ENCODE peak calls at places on chromosomes 11 and 22, in nine cellular contexts. One of them, this sample, is unnamed.

GRCh38 chr11:17703951-17704350 is 15.4 kb upstream of the MYOD1 start:
- DNase-seq in HFFc6: peak
- DNase-seq in BE2C: no peak
- DNase-seq in stimulated activated CD8-positive, alpha-beta memory T cell treated with anti-CD3 and anti-CD28 coated beads, Interleukin-15, amount 100 ng/mL, for 24 hours: no peak
- DNase-seq in activated CD8-positive, alpha-beta memory T cell treated with anti-CD3 and anti-CD28 coated beads for 1 hour: no peak
- DNase-seq in lower lobe of right lung: no peak
- DNase-seq in activated CD4-positive, alpha-beta memory T cell treated with anti-CD3 and anti-CD28 coated beads for 36 hours: no peak
- DNase-seq in HT1080: peak
- DNase-seq in NCI-H748 treated with DMSO at 0.1 percent for 48 hours: no peak
- DNase-seq in this sample: no peak

GRCh38 chr11:92838655-92839334 is 130.7 kb upstream of the MTNR1B start:
- DNase-seq in HT1080: peak
- DNase-seq in stimulated activated CD8-positive, alpha-beta memory T cell treated with anti-CD3 and anti-CD28 coated beads, Interleukin-15, amount 100 ng/mL, for 24 hours: no peak
- DNase-seq in activated CD4-positive, alpha-beta memory T cell treated with anti-CD3 and anti-CD28 coated beads for 36 hours: no peak
- DNase-seq in NCI-H748 treated with DMSO at 0.1 percent for 48 hours: peak
- DNase-seq in BE2C: no peak
- DNase-seq in activated CD8-positive, alpha-beta memory T cell treated with anti-CD3 and anti-CD28 coated beads for 1 hour: no peak
- DNase-seq in lower lobe of right lung: no peak
- DNase-seq in HFFc6: no peak
- DNase-seq in this sample: no peak

GRCh38 chr11:69936750-69937149 is 117.5 kb upstream of the FGF3 start:
- DNase-seq in stimulated activated CD8-positive, alpha-beta memory T cell treated with anti-CD3 and anti-CD28 coated beads, Interleukin-15, amount 100 ng/mL, for 24 hours: no peak
- DNase-seq in HT1080: no peak
- DNase-seq in BE2C: no peak
- DNase-seq in activated CD8-positive, alpha-beta memory T cell treated with anti-CD3 and anti-CD28 coated beads for 1 hour: no peak
- DNase-seq in HFFc6: no peak
- DNase-seq in lower lobe of right lung: no peak
- DNase-seq in activated CD4-positive, alpha-beta memory T cell treated with anti-CD3 and anti-CD28 coated beads for 36 hours: no peak
- DNase-seq in NCI-H748 treated with DMSO at 0.1 percent for 48 hours: no peak
- DNase-seq in this sample: no peak

GRCh38 chr11:94879006-94879405 is 94.3 kb downstream of the CWC15 start:
- DNase-seq in HFFc6: no peak
- DNase-seq in activated CD8-positive, alpha-beta memory T cell treated with anti-CD3 and anti-CD28 coated beads for 1 hour: no peak
- DNase-seq in HT1080: no peak
- DNase-seq in activated CD4-positive, alpha-beta memory T cell treated with anti-CD3 and anti-CD28 coated beads for 36 hours: no peak
- DNase-seq in stimulated activated CD8-positive, alpha-beta memory T cell treated with anti-CD3 and anti-CD28 coated beads, Interleukin-15, amount 100 ng/mL, for 24 hours: no peak
- DNase-seq in BE2C: no peak
- DNase-seq in NCI-H748 treated with DMSO at 0.1 percent for 48 hours: no peak
- DNase-seq in lower lobe of right lung: no peak
- DNase-seq in this sample: no peak

GRCh38 chr11:65744699-65745042 is 24.1 kb upstream of the RNASEH2C start:
- DNase-seq in HT1080: no peak
- DNase-seq in activated CD8-positive, alpha-beta memory T cell treated with anti-CD3 and anti-CD28 coated beads for 1 hour: no peak
- DNase-seq in HFFc6: no peak
- DNase-seq in stimulated activated CD8-positive, alpha-beta memory T cell treated with anti-CD3 and anti-CD28 coated beads, Interleukin-15, amount 100 ng/mL, for 24 hours: no peak
- DNase-seq in activated CD4-positive, alpha-beta memory T cell treated with anti-CD3 and anti-CD28 coated beads for 36 hours: no peak
- DNase-seq in NCI-H748 treated with DMSO at 0.1 percent for 48 hours: no peak
- DNase-seq in lower lobe of right lung: no peak
- DNase-seq in BE2C: no peak
- DNase-seq in this sample: no peak

GRCh38 chr22:20111045-20111688 is 4.7 kb upstream of the RANBP1 start:
- DNase-seq in activated CD4-positive, alpha-beta memory T cell treated with anti-CD3 and anti-CD28 coated beads for 36 hours: peak
- DNase-seq in lower lobe of right lung: peak
- DNase-seq in activated CD8-positive, alpha-beta memory T cell treated with anti-CD3 and anti-CD28 coated beads for 1 hour: no peak
- DNase-seq in HFFc6: peak
- DNase-seq in BE2C: peak
- DNase-seq in stimulated activated CD8-positive, alpha-beta memory T cell treated with anti-CD3 and anti-CD28 coated beads, Interleukin-15, amount 100 ng/mL, for 24 hours: no peak
- DNase-seq in HT1080: peak
- DNase-seq in NCI-H748 treated with DMSO at 0.1 percent for 48 hours: no peak
- DNase-seq in this sample: no peak

GRCh38 chr22:24304067-24304675 is 33.5 kb downstream of the SPECC1L start:
- DNase-seq in NCI-H748 treated with DMSO at 0.1 percent for 48 hours: peak
- DNase-seq in activated CD8-positive, alpha-beta memory T cell treated with anti-CD3 and anti-CD28 coated beads for 1 hour: no peak
- DNase-seq in stimulated activated CD8-positive, alpha-beta memory T cell treated with anti-CD3 and anti-CD28 coated beads, Interleukin-15, amount 100 ng/mL, for 24 hours: no peak
- DNase-seq in HFFc6: no peak
- DNase-seq in lower lobe of right lung: no peak
- DNase-seq in activated CD4-positive, alpha-beta memory T cell treated with anti-CD3 and anti-CD28 coated beads for 36 hours: no peak
- DNase-seq in HT1080: no peak
- DNase-seq in BE2C: no peak
- DNase-seq in this sample: no peak

GRCh38 chr11:80173487-80174136 is 732.8 kb upstream of the TENM4 start:
- DNase-seq in activated CD4-positive, alpha-beta memory T cell treated with anti-CD3 and anti-CD28 coated beads for 36 hours: no peak
- DNase-seq in activated CD8-positive, alpha-beta memory T cell treated with anti-CD3 and anti-CD28 coated beads for 1 hour: no peak
- DNase-seq in stimulated activated CD8-positive, alpha-beta memory T cell treated with anti-CD3 and anti-CD28 coated beads, Interleukin-15, amount 100 ng/mL, for 24 hours: no peak
- DNase-seq in HT1080: no peak
- DNase-seq in lower lobe of right lung: no peak
- DNase-seq in HFFc6: no peak
- DNase-seq in NCI-H748 treated with DMSO at 0.1 percent for 48 hours: no peak
- DNase-seq in BE2C: no peak
- DNase-seq in this sample: no peak

GRCh38 chr11:26944866-26945664 is 48.8 kb upstream of the FIBIN start:
- DNase-seq in stimulated activated CD8-positive, alpha-beta memory T cell treated with anti-CD3 and anti-CD28 coated beads, Interleukin-15, amount 100 ng/mL, for 24 hours: no peak
- DNase-seq in HT1080: no peak
- DNase-seq in lower lobe of right lung: no peak
- DNase-seq in activated CD4-positive, alpha-beta memory T cell treated with anti-CD3 and anti-CD28 coated beads for 36 hours: no peak
- DNase-seq in BE2C: no peak
- DNase-seq in HFFc6: peak
- DNase-seq in activated CD8-positive, alpha-beta memory T cell treated with anti-CD3 and anti-CD28 coated beads for 1 hour: no peak
- DNase-seq in NCI-H748 treated with DMSO at 0.1 percent for 48 hours: no peak
- DNase-seq in this sample: no peak

GRCh38 chr22:20792966-20793332 is 19.0 kb downstream of the SERPIND1 start:
- DNase-seq in activated CD8-positive, alpha-beta memory T cell treated with anti-CD3 and anti-CD28 coated beads for 1 hour: no peak
- DNase-seq in HT1080: no peak
- DNase-seq in NCI-H748 treated with DMSO at 0.1 percent for 48 hours: no peak
- DNase-seq in activated CD4-positive, alpha-beta memory T cell treated with anti-CD3 and anti-CD28 coated beads for 36 hours: no peak
- DNase-seq in lower lobe of right lung: no peak
- DNase-seq in HFFc6: peak
- DNase-seq in BE2C: no peak
- DNase-seq in stimulated activated CD8-positive, alpha-beta memory T cell treated with anti-CD3 and anti-CD28 coated beads, Interleukin-15, amount 100 ng/mL, for 24 hours: no peak
- DNase-seq in this sample: no peak

GRCh38 chr11:122082203-122082602 is 33.8 kb downstream of the BLID start:
- DNase-seq in activated CD8-positive, alpha-beta memory T cell treated with anti-CD3 and anti-CD28 coated beads for 1 hour: no peak
- DNase-seq in BE2C: no peak
- DNase-seq in HT1080: no peak
- DNase-seq in HFFc6: peak
- DNase-seq in NCI-H748 treated with DMSO at 0.1 percent for 48 hours: no peak
- DNase-seq in lower lobe of right lung: no peak
- DNase-seq in activated CD4-positive, alpha-beta memory T cell treated with anti-CD3 and anti-CD28 coated beads for 36 hours: no peak
- DNase-seq in stimulated activated CD8-positive, alpha-beta memory T cell treated with anti-CD3 and anti-CD28 coated beads, Interleukin-15, amount 100 ng/mL, for 24 hours: no peak
- DNase-seq in this sample: no peak

GRCh38 chr22:46674906-46675305 is 54.7 kb downstream of the GRAMD4 start:
- DNase-seq in BE2C: no peak
- DNase-seq in stimulated activated CD8-positive, alpha-beta memory T cell treated with anti-CD3 and anti-CD28 coated beads, Interleukin-15, amount 100 ng/mL, for 24 hours: no peak
- DNase-seq in NCI-H748 treated with DMSO at 0.1 percent for 48 hours: no peak
- DNase-seq in activated CD4-positive, alpha-beta memory T cell treated with anti-CD3 and anti-CD28 coated beads for 36 hours: peak
- DNase-seq in HFFc6: no peak
- DNase-seq in lower lobe of right lung: no peak
- DNase-seq in HT1080: no peak
- DNase-seq in activated CD8-positive, alpha-beta memory T cell treated with anti-CD3 and anti-CD28 coated beads for 1 hour: no peak
- DNase-seq in this sample: no peak

GRCh38 chr11:84465040-84465439 is 1162.1 kb downstream of the DLG2 start:
- DNase-seq in HFFc6: no peak
- DNase-seq in lower lobe of right lung: no peak
- DNase-seq in HT1080: peak
- DNase-seq in BE2C: peak
- DNase-seq in activated CD8-positive, alpha-beta memory T cell treated with anti-CD3 and anti-CD28 coated beads for 1 hour: no peak
- DNase-seq in stimulated activated CD8-positive, alpha-beta memory T cell treated with anti-CD3 and anti-CD28 coated beads, Interleukin-15, amount 100 ng/mL, for 24 hours: no peak
- DNase-seq in NCI-H748 treated with DMSO at 0.1 percent for 48 hours: no peak
- DNase-seq in activated CD4-positive, alpha-beta memory T cell treated with anti-CD3 and anti-CD28 coated beads for 36 hours: no peak
- DNase-seq in this sample: no peak

GRCh38 chr11:77611921-77612320 is 22.2 kb downstream of the AQP11 start:
- DNase-seq in stimulated activated CD8-positive, alpha-beta memory T cell treated with anti-CD3 and anti-CD28 coated beads, Interleukin-15, amount 100 ng/mL, for 24 hours: no peak
- DNase-seq in lower lobe of right lung: no peak
- DNase-seq in activated CD4-positive, alpha-beta memory T cell treated with anti-CD3 and anti-CD28 coated beads for 36 hours: no peak
- DNase-seq in BE2C: no peak
- DNase-seq in HT1080: no peak
- DNase-seq in activated CD8-positive, alpha-beta memory T cell treated with anti-CD3 and anti-CD28 coated beads for 1 hour: no peak
- DNase-seq in NCI-H748 treated with DMSO at 0.1 percent for 48 hours: no peak
- DNase-seq in HFFc6: no peak
- DNase-seq in this sample: no peak

GRCh38 chr22:48772286-48772907 is 1055.3 kb downstream of the BRD1 start:
- DNase-seq in stimulated activated CD8-positive, alpha-beta memory T cell treated with anti-CD3 and anti-CD28 coated beads, Interleukin-15, amount 100 ng/mL, for 24 hours: no peak
- DNase-seq in lower lobe of right lung: no peak
- DNase-seq in HT1080: no peak
- DNase-seq in activated CD4-positive, alpha-beta memory T cell treated with anti-CD3 and anti-CD28 coated beads for 36 hours: no peak
- DNase-seq in BE2C: no peak
- DNase-seq in HFFc6: no peak
- DNase-seq in activated CD8-positive, alpha-beta memory T cell treated with anti-CD3 and anti-CD28 coated beads for 1 hour: no peak
- DNase-seq in NCI-H748 treated with DMSO at 0.1 percent for 48 hours: no peak
- DNase-seq in this sample: no peak

GRCh38 chr11:119000906-119001305 is 3.0 kb downstream of the CENATAC start:
- DNase-seq in activated CD4-positive, alpha-beta memory T cell treated with anti-CD3 and anti-CD28 coated beads for 36 hours: no peak
- DNase-seq in HT1080: no peak
- DNase-seq in BE2C: no peak
- DNase-seq in HFFc6: peak
- DNase-seq in NCI-H748 treated with DMSO at 0.1 percent for 48 hours: no peak
- DNase-seq in lower lobe of right lung: no peak
- DNase-seq in activated CD8-positive, alpha-beta memory T cell treated with anti-CD3 and anti-CD28 coated beads for 1 hour: no peak
- DNase-seq in stimulated activated CD8-positive, alpha-beta memory T cell treated with anti-CD3 and anti-CD28 coated beads, Interleukin-15, amount 100 ng/mL, for 24 hours: no peak
- DNase-seq in this sample: no peak

GRCh38 chr22:26740253-26740652 is 82.9 kb downstream of the MIAT start:
- DNase-seq in HFFc6: no peak
- DNase-seq in NCI-H748 treated with DMSO at 0.1 percent for 48 hours: no peak
- DNase-seq in lower lobe of right lung: no peak
- DNase-seq in stimulated activated CD8-positive, alpha-beta memory T cell treated with anti-CD3 and anti-CD28 coated beads, Interleukin-15, amount 100 ng/mL, for 24 hours: no peak
- DNase-seq in BE2C: no peak
- DNase-seq in activated CD4-positive, alpha-beta memory T cell treated with anti-CD3 and anti-CD28 coated beads for 36 hours: no peak
- DNase-seq in HT1080: no peak
- DNase-seq in activated CD8-positive, alpha-beta memory T cell treated with anti-CD3 and anti-CD28 coated beads for 1 hour: no peak
- DNase-seq in this sample: no peak

GRCh38 chr11:2975594-2975993 is 16.5 kb downstream of the NAP1L4 start:
- DNase-seq in activated CD4-positive, alpha-beta memory T cell treated with anti-CD3 and anti-CD28 coated beads for 36 hours: peak
- DNase-seq in BE2C: peak
- DNase-seq in activated CD8-positive, alpha-beta memory T cell treated with anti-CD3 and anti-CD28 coated beads for 1 hour: peak
- DNase-seq in lower lobe of right lung: no peak
- DNase-seq in HFFc6: peak
- DNase-seq in HT1080: peak
- DNase-seq in NCI-H748 treated with DMSO at 0.1 percent for 48 hours: no peak
- DNase-seq in stimulated activated CD8-positive, alpha-beta memory T cell treated with anti-CD3 and anti-CD28 coated beads, Interleukin-15, amount 100 ng/mL, for 24 hours: no peak
- DNase-seq in this sample: no peak

GRCh38 chr11:66745356-66746235 is 16.6 kb upstream of the SPTBN2 start:
- DNase-seq in BE2C: no peak
- DNase-seq in HT1080: no peak
- DNase-seq in activated CD8-positive, alpha-beta memory T cell treated with anti-CD3 and anti-CD28 coated beads for 1 hour: no peak
- DNase-seq in lower lobe of right lung: peak
- DNase-seq in stimulated activated CD8-positive, alpha-beta memory T cell treated with anti-CD3 and anti-CD28 coated beads, Interleukin-15, amount 100 ng/mL, for 24 hours: no peak
- DNase-seq in NCI-H748 treated with DMSO at 0.1 percent for 48 hours: peak
- DNase-seq in HFFc6: no peak
- DNase-seq in activated CD4-positive, alpha-beta memory T cell treated with anti-CD3 and anti-CD28 coated beads for 36 hours: peak
- DNase-seq in this sample: no peak

GRCh38 chr11:9214765-9215164 is 50.4 kb downstream of the DENND5A start:
- DNase-seq in HFFc6: peak
- DNase-seq in lower lobe of right lung: no peak
- DNase-seq in stimulated activated CD8-positive, alpha-beta memory T cell treated with anti-CD3 and anti-CD28 coated beads, Interleukin-15, amount 100 ng/mL, for 24 hours: no peak
- DNase-seq in activated CD8-positive, alpha-beta memory T cell treated with anti-CD3 and anti-CD28 coated beads for 1 hour: no peak
- DNase-seq in activated CD4-positive, alpha-beta memory T cell treated with anti-CD3 and anti-CD28 coated beads for 36 hours: no peak
- DNase-seq in BE2C: no peak
- DNase-seq in HT1080: peak
- DNase-seq in NCI-H748 treated with DMSO at 0.1 percent for 48 hours: no peak
- DNase-seq in this sample: no peak

GRCh38 chr11:117189191-117189940 is 9.8 kb upstream of the TAGLN start:
- DNase-seq in activated CD8-positive, alpha-beta memory T cell treated with anti-CD3 and anti-CD28 coated beads for 1 hour: no peak
- DNase-seq in BE2C: no peak
- DNase-seq in stimulated activated CD8-positive, alpha-beta memory T cell treated with anti-CD3 and anti-CD28 coated beads, Interleukin-15, amount 100 ng/mL, for 24 hours: no peak
- DNase-seq in activated CD4-positive, alpha-beta memory T cell treated with anti-CD3 and anti-CD28 coated beads for 36 hours: no peak
- DNase-seq in lower lobe of right lung: peak
- DNase-seq in HFFc6: no peak
- DNase-seq in NCI-H748 treated with DMSO at 0.1 percent for 48 hours: no peak
- DNase-seq in HT1080: no peak
- DNase-seq in this sample: no peak

This sample was measured in cerebellar nuclear complex.